ENCODE peak calls at places on chromosomes 16 and 17, in five cellular contexts. P is right cardiac atrium, O is germinal center, D is G401, K is NCI-H1092 treated with DMSO at 0.1 percent for 48 hours. Y is an unnamed sample.

GRCh38 chr16:68732068-68732680 is 4.9 kb upstream of the CDH1 start:
- DNase-seq in P (no peak), O (no peak), D (no peak), K (peak; percentile 35), Y (no peak)

GRCh38 chr17:81566461-81567126 is 14.4 kb upstream of the FAAP100 start:
- DNase-seq in P (peak; percentile 91), O (no peak), D (peak; percentile 84), K (peak; percentile 86), Y (peak; percentile 65)

GRCh38 chr16:4053663-4054479 is 62.4 kb downstream of the ADCY9 start:
- DNase-seq in P (peak; percentile 85), O (no peak), D (no peak), K (peak; percentile 91), Y (no peak)

GRCh38 chr16:21989141-21989540 is 11.8 kb downstream of the PDZD9 start:
- DNase-seq in P (no peak), O (no peak), D (no peak), K (no peak), Y (no peak)

GRCh38 chr16:54233626-54234025 is 53.0 kb downstream of the IRX3 start:
- DNase-seq in P (no peak), O (no peak), D (no peak), K (no peak), Y (no peak)

GRCh38 chr17:3695723-3696411 is at the start of gene P2RX5:
- DNase-seq in P (peak; percentile 66), O (peak; percentile 76), D (peak; percentile 16), K (no peak), Y (no peak)

GRCh38 chr17:3554440-3554839 is 3.2 kb downstream of the TRPV3 start:
- DNase-seq in P (no peak), O (no peak), D (no peak), K (no peak), Y (no peak)

GRCh38 chr17:45768000-45768399 is 16.1 kb upstream of the CRHR1 start:
- DNase-seq in P (no peak), O (no peak), D (no peak), K (no peak), Y (no peak)

GRCh38 chr16:87877942-87878507 is 8.7 kb upstream of the SLC7A5 start:
- DNase-seq in P (no peak), O (no peak), D (no peak), K (no peak), Y (no peak)

Y was measured in heart left ventricle.